ENCODE peak calls at places on chromosomes 4 and X, in four cellular contexts. D is EH; Z is GM23338; I is naive thymus-derived CD4-positive, alpha-beta T cell. E is an unnamed sample.

GRCh38 chr4:54005475-54005874 is 58.9 kb downstream of the CHIC2 start:
- DNase-seq in Z (no peak), D (peak; percentile 51), I (no peak), E (no peak)

GRCh38 chr4:157824006-157824405 is 348.8 kb downstream of the GASK1B start:
- DNase-seq in I (no peak), D (no peak), Z (no peak), E (no peak)

GRCh38 chrX:148309413-148309812 is 191.0 kb upstream of the AFF2 start:
- DNase-seq in I (no peak), Z (no peak), D (no peak), E (no peak)

GRCh38 chrX:19225906-19226305 is 103.6 kb upstream of the ADGRG2 start:
- DNase-seq in Z (peak; percentile 43), D (peak; percentile 4), I (no peak), E (peak; percentile 39)

GRCh38 chr4:15239866-15240265 is 188.0 kb upstream of the C1QTNF7 start:
- DNase-seq in D (peak; percentile 64), I (no peak), Z (no peak), E (no peak)

GRCh38 chr4:138445098-138445497 is 202.9 kb upstream of the SLC7A11 start:
- DNase-seq in Z (no peak), D (peak; percentile 86), I (no peak), E (no peak)

GRCh38 chrX:14920196-14920595 is 47.0 kb downstream of the MOSPD2 start:
- DNase-seq in Z (no peak), I (no peak), D (peak; percentile 78), E (no peak)

GRCh38 chr4:114384629-114385028 is 214.0 kb upstream of the UGT8 start:
- DNase-seq in D (peak; percentile 58), Z (peak; percentile 56), I (peak; percentile 15), E (no peak)

GRCh38 chrX:9907645-9908387 is 59.3 kb upstream of the CLDN34 start:
- DNase-seq in D (peak; percentile 83), Z (no peak), I (no peak), E (no peak)

GRCh38 chr4:133775881-133776280 is 425.7 kb downstream of the PABPC4L start:
- DNase-seq in Z (no peak), I (no peak), D (peak; percentile 54), E (no peak)

GRCh38 chrX:131270085-131270484 is 19.0 kb downstream of the IGSF1 start:
- DNase-seq in I (no peak), D (no peak), Z (no peak), E (no peak)

GRCh38 chrX:16869393-16870094 is 618 bp downstream of the RBBP7 start:
- DNase-seq in Z (peak; percentile 60), D (peak; percentile 48), I (peak; percentile 22), E (peak; percentile 58)

GRCh38 chr4:184649971-184650855 is 675 bp downstream of the PRIMPOL start:
- DNase-seq in Z (peak; percentile 57), D (peak; percentile 55), I (no peak), E (no peak)

GRCh38 chr4:95362066-95362465 is 186.7 kb downstream of the UNC5C start:
- DNase-seq in Z (no peak), D (no peak), I (no peak), E (no peak)

GRCh38 chr4:125590158-125590557 is 275.4 kb downstream of the FAT4 start:
- DNase-seq in I (no peak), D (no peak), Z (no peak), E (no peak)

GRCh38 chr4:158906073-158906472 is 137.2 kb downstream of the FNIP2 start:
- DNase-seq in D (no peak), Z (no peak), I (peak; percentile 57), E (no peak)

GRCh38 chr4:155604718-155605601 is 61.7 kb upstream of the GUCY1A1 start:
- DNase-seq in I (no peak), D (peak; percentile 90), Z (no peak), E (no peak)

GRCh38 chr4:140109626-140110213 is 44.3 kb downstream of the MAML3 start:
- DNase-seq in I (no peak), Z (no peak), D (no peak), E (no peak)

GRCh38 chrX:134718329-134719317 is 60.4 kb upstream of the PLAC1 start:
- DNase-seq in D (peak; percentile 98), Z (peak; percentile 8), I (peak; percentile 22), E (no peak)

GRCh38 chr4:12965334-12965733 is 518.8 kb downstream of the RAB28 start:
- DNase-seq in I (no peak), D (no peak), Z (no peak), E (no peak)

GRCh38 chr4:64940698-64941097 is 531.4 kb upstream of the TECRL start:
- DNase-seq in Z (no peak), D (no peak), I (no peak), E (no peak)